ENCODE peak calls at places on chromosome 2, in ten cellular contexts. One of them, this sample, is unnamed.

GRCh38 chr2:148528356-148529064 is 116.0 kb upstream of the EPC2 start:
- DNase-seq in AG10803: no peak
- DNase-seq in sigmoid colon: no peak
- DNase-seq in upper lobe of right lung: no peak
- DNase-seq in left lung: no peak
- DNase-seq in foreskin fibroblast: no peak
- DNase-seq in NB4: no peak
- DNase-seq in cardiac fibroblast: no peak
- DNase-seq in ovary: no peak
- DNase-seq in spleen: no peak
- DNase-seq in this sample: no peak

GRCh38 chr2:212892193-212892592 is 259.2 kb downstream of the IKZF2 start:
- DNase-seq in NB4: peak
- DNase-seq in cardiac fibroblast: peak
- DNase-seq in left lung: no peak
- DNase-seq in AG10803: peak
- DNase-seq in sigmoid colon: no peak
- DNase-seq in foreskin fibroblast: peak
- DNase-seq in spleen: no peak
- DNase-seq in upper lobe of right lung: no peak
- DNase-seq in ovary: no peak
- DNase-seq in this sample: peak

GRCh38 chr2:207558106-207558505 is 28.3 kb downstream of the CREB1 start:
- DNase-seq in AG10803: peak
- DNase-seq in spleen: no peak
- DNase-seq in ovary: no peak
- DNase-seq in NB4: no peak
- DNase-seq in cardiac fibroblast: peak
- DNase-seq in upper lobe of right lung: no peak
- DNase-seq in foreskin fibroblast: peak
- DNase-seq in left lung: no peak
- DNase-seq in sigmoid colon: no peak
- DNase-seq in this sample: peak

GRCh38 chr2:37984176-37984575 is 59.1 kb downstream of the RMDN2 start:
- DNase-seq in upper lobe of right lung: no peak
- DNase-seq in spleen: no peak
- DNase-seq in NB4: no peak
- DNase-seq in left lung: no peak
- DNase-seq in AG10803: peak
- DNase-seq in foreskin fibroblast: no peak
- DNase-seq in sigmoid colon: no peak
- DNase-seq in ovary: no peak
- DNase-seq in cardiac fibroblast: no peak
- DNase-seq in this sample: no peak

GRCh38 chr2:132401326-132401725 is 15.3 kb upstream of the GPR39 start:
- DNase-seq in spleen: no peak
- DNase-seq in upper lobe of right lung: no peak
- DNase-seq in NB4: no peak
- DNase-seq in cardiac fibroblast: no peak
- DNase-seq in left lung: no peak
- DNase-seq in foreskin fibroblast: no peak
- DNase-seq in AG10803: no peak
- DNase-seq in sigmoid colon: no peak
- DNase-seq in ovary: no peak
- DNase-seq in this sample: no peak

GRCh38 chr2:142745691-142746090 is 131.8 kb upstream of the KYNU start:
- DNase-seq in left lung: no peak
- DNase-seq in NB4: no peak
- DNase-seq in cardiac fibroblast: no peak
- DNase-seq in sigmoid colon: no peak
- DNase-seq in ovary: no peak
- DNase-seq in AG10803: no peak
- DNase-seq in spleen: no peak
- DNase-seq in upper lobe of right lung: no peak
- DNase-seq in foreskin fibroblast: no peak
- DNase-seq in this sample: no peak

GRCh38 chr2:195319112-195319460 is 337.9 kb upstream of the SLC39A10 start:
- DNase-seq in cardiac fibroblast: peak
- DNase-seq in NB4: no peak
- DNase-seq in foreskin fibroblast: peak
- DNase-seq in AG10803: peak
- DNase-seq in ovary: no peak
- DNase-seq in upper lobe of right lung: no peak
- DNase-seq in left lung: no peak
- DNase-seq in spleen: no peak
- DNase-seq in sigmoid colon: no peak
- DNase-seq in this sample: peak

GRCh38 chr2:735670-736218 is 58.5 kb upstream of the TMEM18 start:
- DNase-seq in NB4: no peak
- DNase-seq in AG10803: no peak
- DNase-seq in sigmoid colon: no peak
- DNase-seq in spleen: no peak
- DNase-seq in upper lobe of right lung: no peak
- DNase-seq in left lung: no peak
- DNase-seq in ovary: no peak
- DNase-seq in foreskin fibroblast: no peak
- DNase-seq in cardiac fibroblast: no peak
- DNase-seq in this sample: no peak

GRCh38 chr2:23839919-23840318 is 87.0 kb downstream of the ATAD2B start:
- DNase-seq in foreskin fibroblast: no peak
- DNase-seq in NB4: no peak
- DNase-seq in AG10803: no peak
- DNase-seq in left lung: no peak
- DNase-seq in spleen: no peak
- DNase-seq in upper lobe of right lung: no peak
- DNase-seq in cardiac fibroblast: no peak
- DNase-seq in sigmoid colon: no peak
- DNase-seq in ovary: no peak
- DNase-seq in this sample: no peak

GRCh38 chr2:42055573-42056514 is 8.0 kb downstream of the PKDCC start:
- DNase-seq in ovary: no peak
- DNase-seq in cardiac fibroblast: no peak
- DNase-seq in sigmoid colon: peak
- DNase-seq in AG10803: no peak
- DNase-seq in left lung: no peak
- DNase-seq in NB4: no peak
- DNase-seq in spleen: peak
- DNase-seq in upper lobe of right lung: no peak
- DNase-seq in foreskin fibroblast: no peak
- DNase-seq in this sample: peak

GRCh38 chr2:120331903-120332302 is 14.0 kb upstream of the INHBB start:
- DNase-seq in foreskin fibroblast: no peak
- DNase-seq in upper lobe of right lung: no peak
- DNase-seq in AG10803: no peak
- DNase-seq in spleen: no peak
- DNase-seq in ovary: no peak
- DNase-seq in sigmoid colon: no peak
- DNase-seq in left lung: no peak
- DNase-seq in cardiac fibroblast: no peak
- DNase-seq in NB4: no peak
- DNase-seq in this sample: no peak

GRCh38 chr2:144682248-144682647 is 162.3 kb upstream of the ZEB2 start:
- DNase-seq in upper lobe of right lung: no peak
- DNase-seq in ovary: no peak
- DNase-seq in left lung: no peak
- DNase-seq in cardiac fibroblast: no peak
- DNase-seq in sigmoid colon: no peak
- DNase-seq in AG10803: no peak
- DNase-seq in NB4: peak
- DNase-seq in foreskin fibroblast: no peak
- DNase-seq in spleen: no peak
- DNase-seq in this sample: no peak

GRCh38 chr2:163934134-163934533 is 198.3 kb upstream of the FIGN start:
- DNase-seq in NB4: no peak
- DNase-seq in upper lobe of right lung: no peak
- DNase-seq in ovary: no peak
- DNase-seq in AG10803: no peak
- DNase-seq in spleen: no peak
- DNase-seq in left lung: no peak
- DNase-seq in cardiac fibroblast: no peak
- DNase-seq in sigmoid colon: no peak
- DNase-seq in foreskin fibroblast: no peak
- DNase-seq in this sample: no peak

DNA sequence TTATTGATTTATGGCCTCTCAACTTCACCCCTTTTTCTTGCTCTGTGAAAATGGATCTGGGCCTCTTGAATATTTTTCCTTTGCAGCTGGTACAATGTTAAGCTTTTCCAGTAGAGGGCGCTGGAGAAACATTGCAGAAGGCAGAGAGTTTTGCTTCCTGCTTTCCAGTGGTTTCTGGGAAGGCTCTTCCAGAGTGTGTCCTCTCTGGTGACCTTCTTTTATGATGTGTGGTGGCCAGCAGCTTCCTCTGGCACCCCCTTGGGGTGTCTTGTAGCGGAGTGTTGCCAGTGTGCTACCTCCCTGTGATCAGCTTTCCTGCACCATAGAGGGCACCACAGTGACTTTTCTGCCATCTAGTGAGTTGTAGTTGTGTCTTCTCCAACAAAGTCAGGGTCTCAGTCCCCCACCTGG is 25.4 kb upstream of the MGAT5 start:
- DNase-seq in cardiac fibroblast: peak
- DNase-seq in left lung: no peak
- DNase-seq in ovary: no peak
- DNase-seq in foreskin fibroblast: no peak
- DNase-seq in sigmoid colon: no peak
- DNase-seq in AG10803: no peak
- DNase-seq in NB4: peak
- DNase-seq in upper lobe of right lung: no peak
- DNase-seq in spleen: no peak
- DNase-seq in this sample: no peak
- TF ChIP-seq CTCF in cardiac fibroblast: peak
- TF ChIP-seq CTCF in left lung: peak
- TF ChIP-seq CTCF in ovary: no peak
- TF ChIP-seq CTCF in foreskin fibroblast: peak
- TF ChIP-seq CTCF in sigmoid colon: no peak
- TF ChIP-seq CTCF in AG10803: peak
- TF ChIP-seq CTCF in NB4: peak
- TF ChIP-seq CTCF in upper lobe of right lung: peak
- TF ChIP-seq CTCF in spleen: peak
- TF ChIP-seq CTCF in this sample: peak

GRCh38 chr2:167480232-167480985 is 592.1 kb downstream of the XIRP2 start:
- DNase-seq in spleen: no peak
- DNase-seq in NB4: no peak
- DNase-seq in ovary: no peak
- DNase-seq in AG10803: no peak
- DNase-seq in cardiac fibroblast: no peak
- DNase-seq in foreskin fibroblast: no peak
- DNase-seq in upper lobe of right lung: no peak
- DNase-seq in sigmoid colon: no peak
- DNase-seq in left lung: no peak
- DNase-seq in this sample: no peak
- H3K4me3 ChIP-seq in spleen: no peak
- H3K4me3 ChIP-seq in NB4: no peak
- H3K4me3 ChIP-seq in ovary: no peak
- H3K4me3 ChIP-seq in AG10803: no peak
- H3K4me3 ChIP-seq in cardiac fibroblast: no peak
- H3K4me3 ChIP-seq in foreskin fibroblast: no peak
- H3K4me3 ChIP-seq in upper lobe of right lung: no peak
- H3K4me3 ChIP-seq in sigmoid colon: no peak
- H3K4me3 ChIP-seq in left lung: no peak
- H3K4me3 ChIP-seq in this sample: no peak

DNA sequence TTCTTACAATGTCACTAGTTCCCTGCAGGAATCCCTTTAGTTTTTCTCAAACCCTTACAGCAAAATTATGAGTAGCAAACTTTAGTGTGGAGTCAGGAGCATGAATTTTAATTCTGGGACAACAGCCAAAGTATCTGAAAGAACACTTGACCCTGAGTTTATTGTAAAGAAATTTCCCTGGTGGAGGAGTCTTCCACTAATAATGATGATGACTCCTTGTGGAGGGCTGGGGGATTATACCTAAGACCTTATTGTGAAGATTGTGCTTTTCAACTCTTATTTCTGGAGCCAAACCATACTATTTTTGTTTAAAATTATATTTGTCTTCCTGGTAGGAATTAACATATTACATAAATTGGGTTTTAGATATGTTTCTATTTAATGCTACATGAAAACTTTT is 217.0 kb downstream of the MYO3B start:
- DNase-seq in upper lobe of right lung: no peak
- DNase-seq in NB4: no peak
- DNase-seq in cardiac fibroblast: peak
- DNase-seq in spleen: no peak
- DNase-seq in sigmoid colon: no peak
- DNase-seq in left lung: no peak
- DNase-seq in ovary: no peak
- DNase-seq in foreskin fibroblast: no peak
- DNase-seq in AG10803: no peak
- DNase-seq in this sample: no peak
- TF ChIP-seq CTCF in upper lobe of right lung: no peak
- TF ChIP-seq CTCF in NB4: no peak
- TF ChIP-seq CTCF in cardiac fibroblast: no peak
- TF ChIP-seq CTCF in spleen: no peak
- TF ChIP-seq CTCF in sigmoid colon: no peak
- TF ChIP-seq CTCF in left lung: peak
- TF ChIP-seq CTCF in ovary: no peak
- TF ChIP-seq CTCF in foreskin fibroblast: no peak
- TF ChIP-seq CTCF in AG10803: peak
- TF ChIP-seq CTCF in this sample: peak

DNA sequence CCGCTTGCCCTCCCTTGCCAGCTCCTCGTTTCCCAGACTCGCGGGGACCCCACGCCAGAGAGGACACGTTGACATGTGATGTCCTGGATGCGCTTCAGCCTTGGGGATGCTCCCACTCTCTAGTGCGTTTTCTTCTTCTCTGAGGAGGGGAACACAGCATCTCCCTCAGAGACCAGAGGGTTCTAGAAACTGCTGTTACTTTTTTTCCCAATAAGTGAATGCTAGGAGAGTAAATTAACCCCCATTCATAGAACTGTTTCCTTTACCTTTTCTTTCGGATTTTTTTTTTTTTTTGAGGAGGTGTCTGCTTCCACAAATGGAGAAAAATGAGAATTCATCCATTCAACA is 370 bp upstream of the EFEMP1 start:
- DNase-seq in upper lobe of right lung: no peak
- DNase-seq in sigmoid colon: no peak
- DNase-seq in NB4: no peak
- DNase-seq in AG10803: no peak
- DNase-seq in cardiac fibroblast: no peak
- DNase-seq in left lung: no peak
- DNase-seq in spleen: no peak
- DNase-seq in foreskin fibroblast: no peak
- DNase-seq in ovary: no peak
- DNase-seq in this sample: no peak
- H3K4me3 ChIP-seq in upper lobe of right lung: peak
- H3K4me3 ChIP-seq in sigmoid colon: peak
- H3K4me3 ChIP-seq in NB4: no peak
- H3K4me3 ChIP-seq in AG10803: peak
- H3K4me3 ChIP-seq in cardiac fibroblast: peak
- H3K4me3 ChIP-seq in left lung: peak
- H3K4me3 ChIP-seq in spleen: peak
- H3K4me3 ChIP-seq in foreskin fibroblast: peak
- H3K4me3 ChIP-seq in ovary: peak
- H3K4me3 ChIP-seq in this sample: peak

This sample was measured in fibroblast of villous mesenchyme.